ENCODE peak calls at places on chromosomes 1 and 21, in four cellular contexts. W, T, Z and G are unnamed samples.

GRCh38 chr1:155513300-155513926 is 49.2 kb downstream of the ASH1L start:
- DNase-seq in T (no peak), W (no peak), Z (no peak), G (no peak)

GRCh38 chr21:26881504-26882228 is 36.5 kb upstream of the ADAMTS1 start:
- DNase-seq in Z (peak), T (no peak), W (no peak), G (no peak)

GRCh38 chr1:5707566-5708178 is 284.6 kb downstream of the NPHP4 start:
- DNase-seq in Z (no peak), W (peak), T (no peak), G (no peak)

GRCh38 chr1:56032276-56032675 is 547.1 kb downstream of the PLPP3 start:
- DNase-seq in W (peak), Z (no peak), T (no peak), G (no peak)

GRCh38 chr1:220880367-220880680 is 1.1 kb downstream of the HLX start:
- DNase-seq in Z (no peak), T (no peak), W (no peak), G (no peak)

GRCh38 chr21:21003701-21004100 is 5.5 kb downstream of the NCAM2 start:
- DNase-seq in Z (peak), T (no peak), W (peak), G (peak)

GRCh38 chr1:45622267-45622890 is 1.5 kb downstream of the CCDC17 start:
- DNase-seq in W (peak), T (no peak), Z (no peak), G (no peak)

GRCh38 chr1:2315711-2316450 is 75.5 kb downstream of the MORN1 start:
- DNase-seq in Z (no peak), W (no peak), T (no peak), G (no peak)

GRCh38 chr1:160453443-160453842 is 53.1 kb downstream of the VANGL2 start:
- DNase-seq in Z (no peak), T (no peak), W (no peak), G (no peak)

GRCh38 chr21:14474995-14475394 is 71.1 kb downstream of the SAMSN1 start:
- DNase-seq in T (no peak), Z (no peak), W (no peak), G (no peak)

GRCh38 chr1:53949023-53949611 is 3.0 kb downstream of the LRRC42 start:
- DNase-seq in Z (peak), T (no peak), W (peak), G (peak)

GRCh38 chr21:25717491-25718139 is 17.1 kb downstream of the ATP5PF start:
- DNase-seq in Z (peak), T (no peak), W (no peak), G (no peak)

GRCh38 chr1:179121159-179121938 is 39.5 kb downstream of the TOR3A start:
- DNase-seq in T (no peak), W (peak), Z (peak), G (peak)

GRCh38 chr1:27246194-27246593 is 11.8 kb downstream of the WDTC1 start:
- DNase-seq in W (no peak), T (no peak), Z (no peak), G (no peak)

GRCh38 chr1:174963547-174964125 is 36.1 kb upstream of the CACYBP start:
- DNase-seq in Z (peak), W (no peak), T (no peak), G (peak)

GRCh38 chr1:246005067-246005466 is 502.0 kb downstream of the SMYD3 start:
- DNase-seq in T (no peak), Z (peak), W (no peak), G (no peak)